ENCODE peak calls at places on chromosomes 1 and 21, in seven cellular contexts. One of them, this sample, is unnamed.
A peak's percentile ranks its signal among the peaks of the same experiment; 100 is the strongest.

GRCh38 chr1:243256590-243256989 is 749 bp downstream of the SDCCAG8 start:
- DNase-seq in fibroblast of lung: no peak
- DNase-seq in A549: no peak
- DNase-seq in mammary epithelial cell: no peak
- DNase-seq in IMR-90: no peak
- DNase-seq in OCI-LY7: no peak
- DNase-seq in K562: no peak
- DNase-seq in this sample: no peak

GRCh38 chr1:47659141-47659540 is 221.3 kb downstream of the FOXD2 start:
- DNase-seq in A549: no peak
- DNase-seq in mammary epithelial cell: no peak
- DNase-seq in fibroblast of lung: no peak
- DNase-seq in IMR-90: no peak
- DNase-seq in K562: no peak
- DNase-seq in OCI-LY7: no peak
- DNase-seq in this sample: no peak

GRCh38 chr1:187413770-187414169 is 585.0 kb downstream of the PLA2G4A start:
- DNase-seq in K562: no peak
- DNase-seq in mammary epithelial cell: no peak
- DNase-seq in fibroblast of lung: peak; percentile 22
- DNase-seq in A549: peak; percentile 12
- DNase-seq in IMR-90: peak; percentile 34
- DNase-seq in OCI-LY7: no peak
- DNase-seq in this sample: no peak

GRCh38 chr21:35217504-35218060 is 168.5 kb upstream of the RUNX1 start:
- DNase-seq in K562: no peak
- DNase-seq in IMR-90: peak; percentile 85
- DNase-seq in fibroblast of lung: peak; percentile 82
- DNase-seq in OCI-LY7: no peak
- DNase-seq in A549: peak; percentile 48
- DNase-seq in mammary epithelial cell: peak; percentile 100
- DNase-seq in this sample: peak; percentile 93

GRCh38 chr21:27173052-27173451 is 206.2 kb upstream of the ADAMTS5 start:
- DNase-seq in K562: no peak
- DNase-seq in mammary epithelial cell: no peak
- DNase-seq in fibroblast of lung: peak; percentile 34
- DNase-seq in OCI-LY7: no peak
- DNase-seq in IMR-90: no peak
- DNase-seq in A549: no peak
- DNase-seq in this sample: no peak

GRCh38 chr21:45289655-45290515 is 2.2 kb upstream of the POFUT2 start:
- DNase-seq in OCI-LY7: no peak
- DNase-seq in A549: peak; percentile 42
- DNase-seq in fibroblast of lung: peak; percentile 39
- DNase-seq in IMR-90: peak; percentile 48
- DNase-seq in K562: peak; percentile 49
- DNase-seq in mammary epithelial cell: no peak
- DNase-seq in this sample: no peak

GRCh38 chr1:23013657-23014056 is 2.0 kb downstream of the TEX46 start:
- DNase-seq in A549: peak; percentile 22
- DNase-seq in K562: no peak
- DNase-seq in IMR-90: no peak
- DNase-seq in mammary epithelial cell: peak; percentile 79
- DNase-seq in fibroblast of lung: no peak
- DNase-seq in OCI-LY7: peak; percentile 43
- DNase-seq in this sample: no peak

GRCh38 chr1:2080140-2080539 is 29.9 kb downstream of the PRKCZ start:
- DNase-seq in A549: no peak
- DNase-seq in K562: no peak
- DNase-seq in fibroblast of lung: no peak
- DNase-seq in OCI-LY7: no peak
- DNase-seq in IMR-90: no peak
- DNase-seq in mammary epithelial cell: no peak
- DNase-seq in this sample: no peak

GRCh38 chr1:41313661-41314131 is 47.5 kb upstream of the FOXO6 start:
- DNase-seq in A549: peak; percentile 20
- DNase-seq in IMR-90: no peak
- DNase-seq in fibroblast of lung: peak; percentile 14
- DNase-seq in OCI-LY7: peak; percentile 38
- DNase-seq in mammary epithelial cell: no peak
- DNase-seq in K562: peak; percentile 73
- DNase-seq in this sample: no peak

GRCh38 chr1:102550729-102551384 is 554.1 kb upstream of the OLFM3 start:
- DNase-seq in fibroblast of lung: no peak
- DNase-seq in IMR-90: peak; percentile 9
- DNase-seq in A549: peak; percentile 22
- DNase-seq in mammary epithelial cell: peak; percentile 22
- DNase-seq in K562: no peak
- DNase-seq in OCI-LY7: peak; percentile 46
- DNase-seq in this sample: no peak
- TF ChIP-seq CTCF in fibroblast of lung: peak; percentile 3
- TF ChIP-seq CTCF in IMR-90: peak; percentile 44
- TF ChIP-seq CTCF in A549: no peak
- TF ChIP-seq CTCF in mammary epithelial cell: peak; percentile 74
- TF ChIP-seq CTCF in K562: no peak
- TF ChIP-seq CTCF in OCI-LY7: peak; percentile 68
- TF ChIP-seq CTCF in this sample: no peak

GRCh38 chr1:12595839-12596821 is 21.9 kb downstream of the DHRS3 start:
- DNase-seq in fibroblast of lung: peak; percentile 96
- DNase-seq in IMR-90: peak; percentile 98
- DNase-seq in mammary epithelial cell: peak; percentile 84
- DNase-seq in A549: peak; percentile 98
- DNase-seq in K562: no peak
- DNase-seq in OCI-LY7: no peak
- DNase-seq in this sample: peak; percentile 99

GRCh38 chr1:12598914-12599463 is 19.0 kb downstream of the DHRS3 start:
- DNase-seq in IMR-90: no peak
- DNase-seq in OCI-LY7: no peak
- DNase-seq in mammary epithelial cell: no peak
- DNase-seq in A549: no peak
- DNase-seq in K562: no peak
- DNase-seq in fibroblast of lung: no peak
- DNase-seq in this sample: no peak

GRCh38 chr1:12600335-12600734 is 17.7 kb downstream of the DHRS3 start:
- DNase-seq in OCI-LY7: no peak
- DNase-seq in A549: no peak
- DNase-seq in fibroblast of lung: no peak
- DNase-seq in IMR-90: no peak
- DNase-seq in K562: no peak
- DNase-seq in mammary epithelial cell: no peak
- DNase-seq in this sample: no peak

GRCh38 chr1:12599657-12600056 is 18.4 kb downstream of the DHRS3 start:
- DNase-seq in A549: no peak
- DNase-seq in K562: no peak
- DNase-seq in IMR-90: no peak
- DNase-seq in fibroblast of lung: no peak
- DNase-seq in OCI-LY7: no peak
- DNase-seq in mammary epithelial cell: no peak
- DNase-seq in this sample: no peak

DNA sequence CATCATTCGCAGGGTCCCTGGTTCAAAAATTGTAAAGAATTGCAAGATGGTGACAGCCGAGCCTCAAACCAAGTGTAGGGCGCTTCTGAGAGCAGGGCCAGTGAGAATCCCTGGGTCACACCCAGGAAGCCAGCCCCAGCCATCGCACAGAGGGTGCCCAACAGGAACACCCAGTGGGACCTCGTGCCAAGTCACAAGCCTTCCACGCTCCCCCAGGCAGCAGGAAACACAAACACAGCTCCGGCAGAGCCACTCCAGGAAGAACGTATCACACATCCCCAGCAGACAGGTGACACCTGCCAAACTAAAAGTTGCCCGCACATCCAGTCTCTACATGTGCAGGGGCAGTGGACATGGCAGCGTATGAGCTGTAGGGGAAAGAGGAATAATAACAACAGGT is 20.2 kb downstream of the DHRS3 start:
- DNase-seq in mammary epithelial cell: no peak
- DNase-seq in K562: no peak
- DNase-seq in fibroblast of lung: no peak
- DNase-seq in IMR-90: no peak
- DNase-seq in A549: no peak
- DNase-seq in OCI-LY7: no peak
- DNase-seq in this sample: no peak
- H3K4me2 ChIP-seq in mammary epithelial cell: no peak overlapping the region
- H3K4me2 ChIP-seq in K562: no peak overlapping the region
- H3K4me2 ChIP-seq in fibroblast of lung: no peak overlapping the region
- H3K4me2 ChIP-seq in IMR-90: no peak overlapping the region
- H3K4me2 ChIP-seq in A549: peak overlapping the region; percentile 97
- H3K4me2 ChIP-seq in OCI-LY7: no peak overlapping the region
- H3K4me2 ChIP-seq in this sample: no peak overlapping the region

GRCh38 chr1:89190017-89190416 is 8.7 kb downstream of the GBP4 start:
- DNase-seq in A549: no peak
- DNase-seq in IMR-90: no peak
- DNase-seq in fibroblast of lung: no peak
- DNase-seq in OCI-LY7: no peak
- DNase-seq in K562: no peak
- DNase-seq in mammary epithelial cell: no peak
- DNase-seq in this sample: no peak
- TF ChIP-seq CTCF in A549: no peak
- TF ChIP-seq CTCF in IMR-90: no peak
- TF ChIP-seq CTCF in fibroblast of lung: no peak
- TF ChIP-seq CTCF in OCI-LY7: no peak
- TF ChIP-seq CTCF in K562: no peak
- TF ChIP-seq CTCF in mammary epithelial cell: no peak
- TF ChIP-seq CTCF in this sample: no peak

DNA sequence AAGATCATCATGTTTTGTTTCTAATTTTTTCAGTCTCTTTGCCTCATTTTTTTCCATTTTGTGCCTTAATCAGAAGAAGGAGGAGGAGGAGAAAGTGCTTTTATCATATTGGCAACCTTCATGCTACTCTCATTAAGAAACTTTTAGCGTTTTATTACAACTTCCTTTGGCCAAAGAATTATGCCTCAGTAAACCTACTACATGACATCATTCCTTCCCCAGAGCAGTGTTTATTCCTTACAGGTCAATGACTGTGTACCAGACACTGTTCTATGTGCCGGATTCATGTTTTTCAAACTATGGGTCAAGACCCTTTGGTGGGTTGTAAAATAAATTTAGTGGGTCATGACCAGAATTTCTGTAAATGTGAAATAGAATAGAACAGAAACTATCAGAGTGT is 110.4 kb downstream of the SLC30A10 start:
- DNase-seq in A549: no peak
- DNase-seq in OCI-LY7: no peak
- DNase-seq in mammary epithelial cell: no peak
- DNase-seq in IMR-90: no peak
- DNase-seq in K562: no peak
- DNase-seq in fibroblast of lung: no peak
- DNase-seq in this sample: no peak
- H3K4me2 ChIP-seq in A549: no peak overlapping the region
- H3K4me2 ChIP-seq in OCI-LY7: no peak overlapping the region
- H3K4me2 ChIP-seq in mammary epithelial cell: no peak overlapping the region
- H3K4me2 ChIP-seq in IMR-90: no peak overlapping the region
- H3K4me2 ChIP-seq in K562: no peak overlapping the region
- H3K4me2 ChIP-seq in fibroblast of lung: no peak overlapping the region
- H3K4me2 ChIP-seq in this sample: no peak overlapping the region

DNA sequence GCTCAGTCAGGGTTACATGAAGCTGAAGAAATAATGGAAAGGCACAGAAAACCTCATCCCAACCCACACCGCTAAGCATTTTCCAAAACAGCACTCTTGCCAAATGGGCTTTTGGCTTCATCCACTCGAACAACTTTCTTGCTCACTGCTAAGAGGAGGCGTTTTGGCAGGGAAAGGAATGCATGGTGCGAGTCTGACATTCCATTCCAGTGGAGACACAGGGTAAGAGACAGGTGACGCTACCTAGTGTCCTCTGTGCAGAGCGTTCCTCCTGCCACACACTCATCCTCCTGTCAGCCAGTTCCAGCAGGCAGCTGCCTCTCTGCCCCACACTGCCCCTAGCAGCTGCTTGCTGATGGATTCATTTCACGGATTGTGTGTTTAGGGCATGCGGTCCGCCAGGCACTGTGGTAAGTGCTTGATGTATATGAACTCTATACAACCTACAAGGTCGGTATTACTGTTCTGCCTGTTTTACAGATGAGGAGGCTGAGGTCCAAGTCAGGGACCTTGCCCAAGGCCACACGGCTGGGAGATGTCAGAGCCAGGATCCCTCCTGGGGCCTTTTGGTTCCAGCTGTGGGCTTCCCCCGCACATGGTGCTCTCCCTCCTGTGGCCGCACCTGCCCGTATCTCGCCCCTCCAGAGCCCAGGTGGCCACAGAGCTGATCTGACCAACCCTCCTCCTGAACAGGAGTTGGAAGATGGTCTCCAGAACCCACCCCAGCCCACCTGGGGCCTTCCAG is 25.7 kb upstream of the BACE2 start:
- DNase-seq in fibroblast of lung: no peak
- DNase-seq in OCI-LY7: no peak
- DNase-seq in K562: no peak
- DNase-seq in mammary epithelial cell: peak; percentile 92
- DNase-seq in IMR-90: peak; percentile 47
- DNase-seq in A549: peak; percentile 5
- DNase-seq in this sample: peak; percentile 97
- TF ChIP-seq CTCF in fibroblast of lung: no peak
- TF ChIP-seq CTCF in OCI-LY7: no peak
- TF ChIP-seq CTCF in K562: no peak
- TF ChIP-seq CTCF in mammary epithelial cell: peak; percentile 46
- TF ChIP-seq CTCF in IMR-90: no peak
- TF ChIP-seq CTCF in A549: no peak
- TF ChIP-seq CTCF in this sample: no peak

DNA sequence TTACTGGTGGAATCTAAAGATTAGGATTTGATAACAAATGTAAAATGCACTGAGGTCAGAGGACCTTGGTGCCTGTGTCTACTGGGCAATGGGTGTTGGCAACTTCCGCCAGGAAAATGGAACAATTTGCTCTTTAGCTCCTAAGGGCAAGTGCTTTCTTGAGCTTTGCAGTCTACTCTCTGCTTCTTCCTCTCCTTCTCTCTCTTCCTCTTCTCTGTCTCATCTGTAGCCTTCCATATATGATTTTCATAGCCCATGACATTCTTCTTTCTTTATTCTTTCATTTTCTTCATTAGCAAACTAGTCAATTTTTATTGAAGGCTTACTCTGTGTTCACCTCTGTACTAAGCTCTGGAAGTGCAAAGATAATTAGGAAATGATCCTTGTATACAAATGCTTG is 35.5 kb downstream of the OVGP1 start:
- DNase-seq in fibroblast of lung: no peak
- DNase-seq in K562: no peak
- DNase-seq in mammary epithelial cell: no peak
- DNase-seq in OCI-LY7: no peak
- DNase-seq in IMR-90: no peak
- DNase-seq in A549: no peak
- DNase-seq in this sample: no peak
- H3K4me2 ChIP-seq in fibroblast of lung: no peak overlapping the region
- H3K4me2 ChIP-seq in K562: no peak overlapping the region
- H3K4me2 ChIP-seq in mammary epithelial cell: no peak overlapping the region
- H3K4me2 ChIP-seq in OCI-LY7: no peak overlapping the region
- H3K4me2 ChIP-seq in IMR-90: no peak overlapping the region
- H3K4me2 ChIP-seq in A549: no peak overlapping the region
- H3K4me2 ChIP-seq in this sample: no peak overlapping the region

This sample was measured in astrocyte.